ENCODE peak calls at places on chromosomes 13 and 19, in five cellular contexts. X is IMR-90; E is endodermal cell; Z is CD4-positive, alpha-beta T cell; Q is uterus. I is an unnamed sample.

GRCh38 chr19:2254052-2254872 is 2.0 kb downstream of the JSRP1 start:
- DNase-seq in X (peak; percentile 23), E (peak; percentile 94), Z (no peak), Q (no peak), I (no peak)

GRCh38 chr19:4014541-4015491 is 7.3 kb downstream of the PIAS4 start:
- DNase-seq in X (no peak), E (peak; percentile 89), Q (no peak), Z (peak; percentile 25), I (peak; percentile 70)

GRCh38 chr19:33407716-33408115 is 34.2 kb downstream of the CEBPG start:
- DNase-seq in E (no peak), Z (no peak), Q (no peak), X (no peak), I (no peak)

GRCh38 chr19:16594681-16595091 is 22.5 kb upstream of the SLC35E1 start:
- DNase-seq in X (no peak), E (no peak), Z (no peak), Q (no peak), I (no peak)

GRCh38 chr13:24693862-24694471 is 13.8 kb downstream of the ATP12A start:
- DNase-seq in X (peak; percentile 55), E (peak; percentile 90), Q (no peak), Z (peak; percentile 17), I (peak; percentile 38)

GRCh38 chr19:35786299-35787160 is 11.2 kb downstream of the ARHGAP33 start:
- DNase-seq in E (no peak), Z (no peak), Q (no peak), X (no peak), I (no peak)

GRCh38 chr19:2721570-2722540 is 683 bp upstream of the DIRAS1 start:
- DNase-seq in E (no peak), Z (no peak), Q (no peak), X (no peak), I (no peak)

GRCh38 chr13:65479692-65480091 is 1750.4 kb downstream of the PCDH9 start:
- DNase-seq in E (no peak), Z (no peak), X (no peak), Q (no peak), I (no peak)

GRCh38 chr19:2534374-2535050 is 58.6 kb downstream of the GADD45B start:
- DNase-seq in Z (no peak), E (no peak), Q (no peak), X (no peak), I (no peak)

GRCh38 chr13:26991508-26992181 is 180.0 kb downstream of the USP12 start:
- DNase-seq in E (no peak), Q (no peak), X (peak; percentile 27), Z (no peak), I (no peak)

GRCh38 chr13:27482996-27483395 is 32.6 kb upstream of the MTIF3 start:
- DNase-seq in E (no peak), X (no peak), Z (no peak), Q (no peak), I (no peak)

GRCh38 chr19:31138077-31138476 is 211.2 kb downstream of the TSHZ3 start:
- DNase-seq in X (no peak), E (no peak), Z (no peak), Q (no peak), I (no peak)

GRCh38 chr19:33246729-33247440 is 21.2 kb upstream of the SLC7A10 start:
- DNase-seq in Q (no peak), Z (no peak), E (no peak), X (no peak), I (no peak)

GRCh38 chr19:55118401-55118991 is 1.1 kb upstream of the PPP1R12C start:
- DNase-seq in X (no peak), Q (no peak), E (peak; percentile 94), Z (no peak), I (peak; percentile 77)

GRCh38 chr19:33247441-33247819 is 21.8 kb upstream of the SLC7A10 start:
- DNase-seq in X (no peak), E (no peak), Q (no peak), Z (no peak), I (no peak)

GRCh38 chr13:24683833-24684599 is 3.8 kb downstream of the ATP12A start:
- DNase-seq in E (peak; percentile 95), Q (no peak), Z (peak; percentile 60), X (peak; percentile 23), I (peak; percentile 43)

GRCh38 chr13:112792511-112792910 is 102.7 kb downstream of the ATP11A start:
- DNase-seq in Z (no peak), X (no peak), Q (peak; percentile 11), E (no peak), I (no peak)
- H3K27ac ChIP-seq in Z (no peak overlapping the region), X (no peak overlapping the region), Q (no peak overlapping the region), E (no peak overlapping the region), I (no peak overlapping the region)

GRCh38 chr19:58237324-58237723 is 8.6 kb downstream of the ZNF544 start:
- DNase-seq in Q (no peak), X (no peak), Z (no peak), E (no peak), I (no peak)
- H3K9me3 ChIP-seq in Q (no peaks in the 10 kb centered on the region), X (peaks cover 59% of the 10 kb centered on the region), Z (peaks cover 61% of the 10 kb centered on the region), E (peaks cover 66% of the 10 kb centered on the region), I (peaks cover 99% of the 10 kb centered on the region)

GRCh38 chr13:49649244-49649962 is 21.1 kb downstream of the ARL11 start:
- DNase-seq in Q (no peak), E (no peak), X (peak; percentile 68), Z (no peak), I (no peak)
- TF ChIP-seq CTCF in Q (no peak), E (peak; percentile 67), X (peak; percentile 42), Z (no peak), I (peak; percentile 43)

GRCh38 chr13:39655569-39656324 is at the start of gene COG6:
- DNase-seq in Q (peak; percentile 87), Z (peak; percentile 93), E (peak; percentile 98), X (peak; percentile 80), I (peak; percentile 89)
- H3K27ac ChIP-seq in Q (peak within 1 kb of the TSS; percentile 78), Z (peak within 1 kb of the TSS; percentile 48), E (no peak within 1 kb of the TSS), X (peak within 1 kb of the TSS; percentile 86), I (peak within 1 kb of the TSS; percentile 75)

GRCh38 chr19:51921949-51922348 is 5.3 kb upstream of the ZNF613 start:
- DNase-seq in Q (no peak), E (peak; percentile 49), X (no peak), Z (no peak), I (no peak)
- H3K9me3 ChIP-seq in Q (no peaks in the 10 kb centered on the region), E (peaks cover 93% of the 10 kb centered on the region), X (peaks cover 43% of the 10 kb centered on the region), Z (peaks cover 83% of the 10 kb centered on the region), I (peaks cover 35% of the 10 kb centered on the region)

GRCh38 chr19:19644054-19644388 is 564 bp upstream of the GMIP start:
- DNase-seq in X (no peak), E (no peak), Z (no peak), Q (no peak), I (no peak)
- TF ChIP-seq CTCF in X (no peak), E (no peak), Z (peak; percentile 15), Q (no peak), I (no peak)